ENCODE peak calls at places on chromosomes 3 and 15, in eight cellular contexts. M is neural progenitor cell, X is AG04450, F is HCT116, H is PC-9, J is WERI-Rb-1, K is colonic mucosa, E is Peyer's patch. W is an unnamed sample. For H3K27me3, the result is how much of the 10 kb centered on the place peaks cover.

GRCh38 chr3:142886938-142887337 is 1.9 kb downstream of the PCOLCE2 start:
- DNase-seq in M (no peak), X (no peak), F (no peak), H (peak), J (no peak), K (no peak), E (no peak), W (no peak)

GRCh38 chr3:52438579-52439425 is 6.1 kb downstream of the SEMA3G start:
- DNase-seq in M (no peak), X (no peak), F (no peak), H (no peak), J (no peak), K (no peak), E (peak), W (no peak)

GRCh38 chr3:46109635-46110005 is 82.3 kb upstream of the XCR1 start:
- DNase-seq in M (no peak), X (no peak), F (no peak), H (no peak), J (no peak), K (no peak), E (no peak), W (no peak)

GRCh38 chr3:39104961-39105686 is 2.3 kb downstream of the GORASP1 start:
- DNase-seq in M (no peak), X (no peak), F (no peak), H (no peak), J (no peak), K (no peak), E (no peak), W (no peak)

GRCh38 chr15:49688135-49688790 is 67.4 kb downstream of the DTWD1 start:
- DNase-seq in M (no peak), X (peak), F (no peak), H (no peak), J (no peak), K (no peak), E (no peak), W (no peak)

GRCh38 chr3:136535906-136536305 is 216.3 kb downstream of the STAG1 start:
- DNase-seq in M (no peak), X (no peak), F (no peak), H (no peak), J (no peak), K (no peak), E (no peak), W (no peak)

GRCh38 chr3:195129644-195130492 is 141.1 kb downstream of the XXYLT1 start:
- DNase-seq in M (no peak), X (no peak), F (no peak), H (no peak), J (no peak), K (no peak), E (no peak), W (no peak)

GRCh38 chr3:59559721-59560514 is 510.1 kb upstream of the CFAP20DC start:
- DNase-seq in M (peak), X (peak), F (peak), H (peak), J (no peak), K (no peak), E (no peak), W (peak)

GRCh38 chr15:91032919-91033803 is 10.8 kb upstream of the VPS33B start:
- DNase-seq in M (peak), X (no peak), F (peak), H (peak), J (peak), K (peak), E (peak), W (no peak)

DNA sequence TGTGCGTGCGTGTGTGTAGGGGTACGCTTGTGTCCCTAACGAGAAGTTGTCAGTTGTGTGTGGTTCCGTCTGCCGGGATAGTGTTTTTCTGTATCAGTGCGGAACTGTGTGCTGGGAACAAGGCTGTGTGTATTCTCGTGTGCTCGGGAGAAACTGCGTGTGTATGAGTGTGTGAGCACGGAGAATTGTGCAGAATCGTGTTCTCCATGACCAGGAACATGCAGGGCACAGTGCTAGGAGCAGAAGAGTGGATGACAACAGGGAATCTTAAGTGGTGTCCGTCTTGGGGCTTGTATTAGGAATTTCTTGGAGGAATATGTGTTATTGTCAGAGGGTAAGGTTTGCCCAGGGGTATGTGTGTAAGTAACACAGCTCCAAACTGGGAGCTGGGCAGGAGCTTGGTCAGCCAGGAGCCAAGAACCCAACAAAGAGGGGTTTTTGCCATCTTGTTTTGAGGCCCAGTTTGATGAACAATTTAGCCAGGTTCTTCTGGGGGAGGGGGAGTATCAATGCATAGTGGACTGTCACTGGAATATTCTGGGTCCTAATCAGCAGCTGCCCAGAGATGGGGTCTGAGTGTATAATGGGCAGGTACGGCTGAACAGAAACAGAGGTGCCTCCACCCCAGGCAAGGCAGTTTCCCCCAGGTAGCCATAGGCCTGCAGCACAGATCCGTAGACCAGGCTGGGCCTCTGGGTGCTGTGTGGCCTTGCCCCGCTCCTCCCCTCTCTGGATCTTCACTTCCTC is 2.2 kb downstream of the ISL2 start:
- DNase-seq in M (peak), X (no peak), F (no peak), H (no peak), J (no peak), K (no peak), E (no peak), W (no peak)
- H3K4me3 ChIP-seq in M (peak), X (peak), F (no peak), H (no peak), J (peak), K (no peak), E (peak), W (peak)

GRCh38 chr3:23761440-23761896 is 44.3 kb upstream of the UBE2E1 start:
- DNase-seq in M (peak), X (no peak), F (peak), H (no peak), J (peak), K (peak), E (no peak), W (no peak)
- TF ChIP-seq CTCF in M (peak), X (peak), F (peak), H (peak), J (peak), K (peak), E (peak), W (peak)

DNA sequence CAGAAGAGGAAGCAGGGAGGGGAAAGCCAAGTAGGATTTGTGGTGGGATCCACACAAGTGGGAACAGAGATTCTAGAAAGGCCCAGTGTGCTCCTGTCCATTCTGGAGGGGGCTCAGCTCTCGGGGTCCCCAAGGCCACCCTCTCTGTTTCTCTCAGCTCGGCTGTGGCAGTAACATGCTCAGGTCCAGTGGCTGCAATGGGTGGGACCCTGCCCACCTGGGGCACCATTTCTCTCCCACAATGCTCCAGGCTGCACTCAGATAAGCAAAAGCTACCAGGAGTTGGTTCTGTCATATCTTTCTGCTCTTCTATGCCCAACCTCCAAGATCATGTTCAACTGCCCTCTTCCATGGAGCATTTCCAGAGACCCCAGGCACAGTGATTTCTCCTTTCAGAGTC is 40.9 kb downstream of the ITGA11 start:
- DNase-seq in M (no peak), X (no peak), F (no peak), H (no peak), J (no peak), K (no peak), E (no peak), W (no peak)
- H3K27me3 ChIP-seq in M (under half), X (under half), F (under half), H (under half), J (under half), K (under half), E (under half), W (under half)

DNA sequence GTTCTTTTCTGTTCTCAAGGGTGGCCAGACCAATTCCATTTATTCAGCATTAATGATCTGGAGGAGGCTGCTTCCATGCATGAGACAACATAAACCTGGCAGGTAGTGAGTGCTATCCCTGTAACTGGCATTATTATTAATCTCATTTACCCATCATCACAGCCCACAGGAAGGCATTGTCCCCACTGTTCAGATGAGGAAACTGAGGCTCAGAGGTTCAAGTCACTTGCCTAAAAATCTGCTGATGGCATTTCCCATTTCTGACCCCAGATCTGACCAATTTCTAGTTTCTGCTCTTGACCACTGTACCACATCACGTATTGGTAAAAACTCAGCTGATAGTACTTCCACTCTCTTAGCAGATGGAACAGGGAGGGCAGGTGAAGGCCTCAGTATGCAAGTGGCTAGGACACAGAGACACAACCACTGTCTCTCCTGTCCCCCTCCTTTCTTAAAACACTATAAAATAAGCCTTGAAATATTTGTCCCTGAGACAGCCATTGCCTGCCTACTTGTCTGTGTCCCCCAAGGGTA is 36.1 kb downstream of the TRANK1 start:
- DNase-seq in M (no peak), X (no peak), F (no peak), H (no peak), J (no peak), K (no peak), E (no peak), W (no peak)
- H3K4me3 ChIP-seq in M (no peak), X (peak), F (peak), H (peak), J (no peak), K (peak), E (peak), W (no peak)

GRCh38 chr3:53776494-53777101 is 69.6 kb downstream of the CHDH start:
- DNase-seq in M (no peak), X (no peak), F (no peak), H (no peak), J (no peak), K (no peak), E (no peak), W (peak)
- TF ChIP-seq CTCF in M (no peak), X (no peak), F (no peak), H (no peak), J (no peak), K (no peak), E (no peak), W (no peak)

GRCh38 chr3:14803981-14804834 is 14.6 kb upstream of the FGD5 start:
- DNase-seq in M (no peak), X (no peak), F (no peak), H (no peak), J (no peak), K (no peak), E (peak), W (no peak)
- H3K27me3 ChIP-seq in M (under half), X (under half), F (under half), H (under half), J (half or more), K (under half), E (under half), W (under half)

W was measured in BJ.